ENCODE peak calls at places on chromosomes 4 and X, in eight cellular contexts. One of them, this sample, is unnamed.

GRCh38 chrX:71637253-71637618 is 18.9 kb upstream of the CXCR3 start:
- DNase-seq in pancreas: no peak
- DNase-seq in astrocyte: peak
- DNase-seq in cardiac fibroblast: peak
- DNase-seq in foreskin fibroblast: peak
- DNase-seq in suprapubic skin: no peak
- DNase-seq in upper lobe of left lung: no peak
- DNase-seq in NB4: no peak
- DNase-seq in this sample: no peak

GRCh38 chrX:147072747-147073146 is 258.2 kb upstream of the CXorf51A start:
- DNase-seq in pancreas: no peak
- DNase-seq in upper lobe of left lung: no peak
- DNase-seq in astrocyte: no peak
- DNase-seq in foreskin fibroblast: no peak
- DNase-seq in NB4: peak
- DNase-seq in suprapubic skin: no peak
- DNase-seq in cardiac fibroblast: no peak
- DNase-seq in this sample: no peak

GRCh38 chrX:70426286-70427278 is 3.5 kb downstream of the GDPD2 start:
- DNase-seq in astrocyte: no peak
- DNase-seq in foreskin fibroblast: no peak
- DNase-seq in NB4: no peak
- DNase-seq in suprapubic skin: no peak
- DNase-seq in cardiac fibroblast: no peak
- DNase-seq in upper lobe of left lung: no peak
- DNase-seq in pancreas: no peak
- DNase-seq in this sample: no peak

GRCh38 chr4:114922582-114922912 is 190.9 kb downstream of the NDST4 start:
- DNase-seq in suprapubic skin: no peak
- DNase-seq in cardiac fibroblast: no peak
- DNase-seq in pancreas: no peak
- DNase-seq in foreskin fibroblast: no peak
- DNase-seq in NB4: no peak
- DNase-seq in astrocyte: no peak
- DNase-seq in upper lobe of left lung: no peak
- DNase-seq in this sample: no peak

GRCh38 chr4:173878701-173879100 is 348.7 kb upstream of the HAND2 start:
- DNase-seq in cardiac fibroblast: peak
- DNase-seq in pancreas: no peak
- DNase-seq in astrocyte: peak
- DNase-seq in foreskin fibroblast: no peak
- DNase-seq in upper lobe of left lung: no peak
- DNase-seq in NB4: peak
- DNase-seq in suprapubic skin: no peak
- DNase-seq in this sample: no peak

GRCh38 chr4:54539500-54540029 is 118.2 kb upstream of the KIT start:
- DNase-seq in foreskin fibroblast: peak
- DNase-seq in suprapubic skin: peak
- DNase-seq in NB4: no peak
- DNase-seq in upper lobe of left lung: peak
- DNase-seq in astrocyte: peak
- DNase-seq in cardiac fibroblast: peak
- DNase-seq in pancreas: peak
- DNase-seq in this sample: no peak

GRCh38 chr4:7159923-7160322 is 32.4 kb upstream of the SORCS2 start:
- DNase-seq in NB4: no peak
- DNase-seq in pancreas: no peak
- DNase-seq in astrocyte: no peak
- DNase-seq in suprapubic skin: peak
- DNase-seq in foreskin fibroblast: no peak
- DNase-seq in cardiac fibroblast: no peak
- DNase-seq in upper lobe of left lung: no peak
- DNase-seq in this sample: no peak

GRCh38 chrX:14673764-14674163 is 144.4 kb downstream of the GLRA2 start:
- DNase-seq in upper lobe of left lung: no peak
- DNase-seq in suprapubic skin: no peak
- DNase-seq in astrocyte: peak
- DNase-seq in cardiac fibroblast: peak
- DNase-seq in foreskin fibroblast: peak
- DNase-seq in NB4: peak
- DNase-seq in pancreas: no peak
- DNase-seq in this sample: peak

DNA sequence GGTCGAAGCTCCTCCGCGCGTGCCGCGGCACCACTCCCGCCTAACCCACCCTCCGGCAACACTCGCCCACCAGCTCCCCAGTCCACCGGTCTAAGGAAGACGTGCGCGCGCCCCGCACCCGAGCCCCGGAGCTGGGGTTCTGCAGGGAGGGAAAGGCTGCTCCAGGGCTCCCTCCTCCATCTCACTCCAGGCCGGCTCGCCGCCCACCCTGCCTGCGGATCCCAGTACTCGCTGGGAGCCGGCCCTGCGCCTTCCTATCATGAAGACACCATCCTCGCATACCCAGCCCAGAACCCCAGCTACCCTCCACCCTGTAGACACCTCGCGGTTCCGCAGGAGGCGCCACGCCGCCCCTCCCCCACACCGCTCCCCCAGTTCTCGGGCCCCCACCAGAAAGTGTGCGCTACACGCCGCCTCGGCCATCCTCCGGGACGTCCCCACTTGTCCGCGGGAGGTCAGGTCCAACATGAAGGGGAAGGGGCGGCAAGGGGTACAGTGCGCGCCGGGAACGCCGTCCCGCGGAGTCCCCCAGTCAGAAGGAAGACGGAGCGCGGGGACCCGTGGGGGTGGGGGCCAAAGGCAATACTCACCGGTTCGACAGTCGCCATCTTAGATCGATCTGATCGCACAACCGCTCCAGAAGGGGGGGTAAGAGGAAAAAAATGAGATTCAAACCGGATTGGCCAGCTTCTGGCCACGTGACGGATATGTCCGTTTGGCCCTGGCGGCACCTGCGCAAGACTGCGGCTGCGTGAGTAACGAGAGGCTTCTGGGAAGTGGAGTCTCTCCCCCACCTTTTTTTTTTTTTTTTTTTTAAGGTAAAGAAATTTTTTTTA is at the start of gene EIF4E:
- DNase-seq in foreskin fibroblast: peak
- DNase-seq in suprapubic skin: peak
- DNase-seq in cardiac fibroblast: peak
- DNase-seq in astrocyte: peak
- DNase-seq in upper lobe of left lung: peak
- DNase-seq in pancreas: peak
- DNase-seq in NB4: peak
- DNase-seq in this sample: peak
- TF ChIP-seq CTCF in foreskin fibroblast: no peak
- TF ChIP-seq CTCF in suprapubic skin: peak
- TF ChIP-seq CTCF in cardiac fibroblast: peak
- TF ChIP-seq CTCF in astrocyte: no peak
- TF ChIP-seq CTCF in upper lobe of left lung: no peak
- TF ChIP-seq CTCF in pancreas: no peak
- TF ChIP-seq CTCF in NB4: no peak
- TF ChIP-seq CTCF in this sample: peak

GRCh38 chr4:81404294-81404693 is 67.4 kb downstream of the RASGEF1B start:
- DNase-seq in upper lobe of left lung: no peak
- DNase-seq in NB4: no peak
- DNase-seq in astrocyte: no peak
- DNase-seq in foreskin fibroblast: peak
- DNase-seq in suprapubic skin: no peak
- DNase-seq in cardiac fibroblast: no peak
- DNase-seq in pancreas: no peak
- DNase-seq in this sample: no peak

GRCh38 chr4:81407726-81408125 is 64.0 kb downstream of the RASGEF1B start:
- DNase-seq in astrocyte: no peak
- DNase-seq in NB4: no peak
- DNase-seq in foreskin fibroblast: no peak
- DNase-seq in suprapubic skin: no peak
- DNase-seq in upper lobe of left lung: no peak
- DNase-seq in pancreas: no peak
- DNase-seq in cardiac fibroblast: no peak
- DNase-seq in this sample: no peak

GRCh38 chr4:81409836-81410235 is 61.9 kb downstream of the RASGEF1B start:
- DNase-seq in astrocyte: no peak
- DNase-seq in upper lobe of left lung: no peak
- DNase-seq in suprapubic skin: no peak
- DNase-seq in cardiac fibroblast: no peak
- DNase-seq in pancreas: no peak
- DNase-seq in NB4: no peak
- DNase-seq in foreskin fibroblast: no peak
- DNase-seq in this sample: no peak

GRCh38 chr4:81408341-81408740 is 63.4 kb downstream of the RASGEF1B start:
- DNase-seq in pancreas: no peak
- DNase-seq in foreskin fibroblast: no peak
- DNase-seq in astrocyte: no peak
- DNase-seq in suprapubic skin: no peak
- DNase-seq in upper lobe of left lung: no peak
- DNase-seq in NB4: no peak
- DNase-seq in cardiac fibroblast: no peak
- DNase-seq in this sample: no peak

DNA sequence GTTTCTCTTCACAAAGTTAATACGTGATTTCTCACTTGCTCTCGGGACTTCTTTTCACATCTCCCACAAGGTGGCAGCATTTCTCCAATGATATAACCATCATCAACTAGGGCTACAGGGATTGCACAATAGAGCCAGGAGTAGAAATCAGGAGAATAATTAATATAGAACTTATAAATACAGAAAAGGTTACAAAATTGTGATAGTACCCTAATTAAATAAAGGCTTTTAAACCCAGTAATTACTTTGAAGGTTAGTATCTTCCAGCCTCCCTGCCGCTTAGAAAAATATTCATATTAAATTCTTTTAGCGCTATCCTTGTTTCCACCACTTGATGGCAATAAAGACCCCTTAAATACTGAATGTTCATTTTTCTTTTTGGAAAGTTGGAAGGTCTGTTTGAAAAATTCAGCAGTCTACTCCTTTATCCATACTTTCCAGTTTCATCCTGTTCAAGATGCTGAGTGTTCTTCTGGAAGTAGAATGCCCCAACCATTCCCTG is 65.8 kb downstream of the RASGEF1B start:
- DNase-seq in astrocyte: peak
- DNase-seq in upper lobe of left lung: no peak
- DNase-seq in NB4: peak
- DNase-seq in cardiac fibroblast: peak
- DNase-seq in suprapubic skin: no peak
- DNase-seq in pancreas: no peak
- DNase-seq in foreskin fibroblast: peak
- DNase-seq in this sample: peak
- H3K4me3 ChIP-seq in astrocyte: no peak
- H3K4me3 ChIP-seq in upper lobe of left lung: peak
- H3K4me3 ChIP-seq in NB4: no peak
- H3K4me3 ChIP-seq in cardiac fibroblast: no peak
- H3K4me3 ChIP-seq in suprapubic skin: no peak
- H3K4me3 ChIP-seq in pancreas: no peak
- H3K4me3 ChIP-seq in foreskin fibroblast: no peak
- H3K4me3 ChIP-seq in this sample: no peak

DNA sequence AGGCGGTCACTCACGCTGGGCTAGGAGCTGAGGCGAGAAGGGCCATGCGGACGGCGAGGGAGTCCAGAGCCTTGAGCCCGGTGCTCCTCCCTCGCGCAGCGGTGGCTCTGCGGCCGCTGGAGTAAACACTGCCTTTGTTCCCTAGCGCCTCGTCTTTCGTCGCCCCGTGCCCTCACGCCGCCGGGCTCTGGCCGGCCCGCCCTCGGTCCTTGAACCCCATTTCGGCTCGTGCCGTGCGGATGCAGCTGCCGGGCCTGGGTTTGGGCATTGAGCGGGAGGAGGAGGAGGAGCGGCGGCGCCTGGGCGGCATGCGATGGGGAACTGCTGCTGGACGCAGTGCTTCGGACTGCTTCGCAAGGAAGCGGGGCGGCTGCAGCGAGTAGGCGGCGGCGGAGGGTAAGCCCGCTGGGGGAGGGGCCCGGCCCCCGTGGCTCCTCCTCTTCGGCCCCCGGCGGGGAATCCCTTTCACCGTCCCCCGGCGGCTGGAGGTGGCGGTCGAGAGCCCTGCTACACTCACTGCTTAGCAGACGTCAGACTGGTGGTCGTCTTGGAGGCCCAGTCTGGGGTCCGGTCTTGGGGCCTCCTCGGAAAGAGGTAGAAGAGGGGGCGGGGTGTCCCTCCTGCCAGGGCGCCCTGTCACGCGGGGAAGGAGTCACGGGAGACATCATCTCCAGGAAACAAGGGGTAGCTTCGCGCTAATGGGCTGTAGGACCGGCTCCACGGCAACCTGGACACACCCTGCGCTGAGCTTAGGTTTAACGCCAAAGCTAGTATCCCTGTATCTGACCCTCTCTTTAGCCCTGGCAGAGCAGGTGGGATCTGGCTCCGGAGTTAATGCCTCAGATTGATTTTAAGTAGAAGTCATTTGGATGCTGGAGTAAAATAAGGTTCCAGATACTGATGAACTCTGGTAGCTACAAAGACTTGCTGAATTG is at the start of gene AP1AR:
- DNase-seq in suprapubic skin: peak
- DNase-seq in NB4: peak
- DNase-seq in astrocyte: peak
- DNase-seq in foreskin fibroblast: peak
- DNase-seq in cardiac fibroblast: peak
- DNase-seq in pancreas: peak
- DNase-seq in upper lobe of left lung: peak
- DNase-seq in this sample: peak
- TF ChIP-seq CTCF in suprapubic skin: peak
- TF ChIP-seq CTCF in NB4: peak
- TF ChIP-seq CTCF in astrocyte: no peak
- TF ChIP-seq CTCF in foreskin fibroblast: peak
- TF ChIP-seq CTCF in cardiac fibroblast: peak
- TF ChIP-seq CTCF in pancreas: no peak
- TF ChIP-seq CTCF in upper lobe of left lung: no peak
- TF ChIP-seq CTCF in this sample: peak

GRCh38 chr4:141127884-141128283 is 5.4 kb downstream of the RNF150 start:
- DNase-seq in pancreas: no peak
- DNase-seq in suprapubic skin: no peak
- DNase-seq in NB4: no peak
- DNase-seq in foreskin fibroblast: no peak
- DNase-seq in upper lobe of left lung: no peak
- DNase-seq in astrocyte: peak
- DNase-seq in cardiac fibroblast: no peak
- DNase-seq in this sample: no peak

GRCh38 chr4:141124224-141124623 is 9.0 kb downstream of the RNF150 start:
- DNase-seq in cardiac fibroblast: no peak
- DNase-seq in astrocyte: peak
- DNase-seq in suprapubic skin: no peak
- DNase-seq in foreskin fibroblast: no peak
- DNase-seq in pancreas: no peak
- DNase-seq in upper lobe of left lung: no peak
- DNase-seq in NB4: no peak
- DNase-seq in this sample: no peak

GRCh38 chr4:141130947-141131545 is 2.2 kb downstream of the RNF150 start:
- DNase-seq in suprapubic skin: no peak
- DNase-seq in astrocyte: no peak
- DNase-seq in pancreas: no peak
- DNase-seq in NB4: no peak
- DNase-seq in cardiac fibroblast: no peak
- DNase-seq in foreskin fibroblast: no peak
- DNase-seq in upper lobe of left lung: no peak
- DNase-seq in this sample: no peak

GRCh38 chr4:141121768-141122415 is 11.4 kb downstream of the RNF150 start:
- DNase-seq in pancreas: no peak
- DNase-seq in upper lobe of left lung: no peak
- DNase-seq in foreskin fibroblast: no peak
- DNase-seq in suprapubic skin: no peak
- DNase-seq in NB4: no peak
- DNase-seq in cardiac fibroblast: no peak
- DNase-seq in astrocyte: no peak
- DNase-seq in this sample: peak

DNA sequence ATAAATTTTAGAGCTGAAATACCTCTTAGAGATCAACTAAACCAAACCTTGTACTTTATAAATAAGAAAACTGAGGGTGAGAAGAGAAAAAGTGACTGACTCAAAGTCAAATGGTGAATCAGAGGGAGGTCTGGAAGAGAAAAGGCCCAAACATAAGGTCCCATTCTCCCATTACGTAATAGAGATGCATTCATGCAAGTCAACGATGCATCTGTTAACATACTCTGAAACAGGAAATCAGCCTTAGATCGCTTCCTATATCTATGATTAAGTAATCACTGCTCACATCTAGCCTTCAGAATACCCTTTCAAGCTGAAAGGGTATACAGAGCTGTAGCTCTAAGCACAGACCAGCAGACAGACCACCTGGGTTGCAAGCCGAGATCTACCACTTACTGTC is 6.5 kb downstream of the RNF150 start:
- DNase-seq in cardiac fibroblast: peak
- DNase-seq in astrocyte: peak
- DNase-seq in NB4: no peak
- DNase-seq in pancreas: no peak
- DNase-seq in foreskin fibroblast: no peak
- DNase-seq in suprapubic skin: no peak
- DNase-seq in upper lobe of left lung: no peak
- DNase-seq in this sample: no peak
- H3K4me3 ChIP-seq in cardiac fibroblast: no peak
- H3K4me3 ChIP-seq in astrocyte: no peak
- H3K4me3 ChIP-seq in NB4: no peak
- H3K4me3 ChIP-seq in pancreas: no peak
- H3K4me3 ChIP-seq in foreskin fibroblast: no peak
- H3K4me3 ChIP-seq in suprapubic skin: no peak
- H3K4me3 ChIP-seq in upper lobe of left lung: no peak
- H3K4me3 ChIP-seq in this sample: no peak